ENCODE peak calls at places on chromosomes 2 and 18, in five cellular contexts. C is HepG2, V is GM12878, M is SK-N-SH, L is K562. N is an unnamed sample.

GRCh38 chr2:106269591-106270291 is 75.6 kb upstream of the UXS1 start:
- DNase-seq in C (no peak), V (no peak), M (peak; percentile 67), L (peak; percentile 29), N (no peak)

GRCh38 chr2:84879595-84880394 is 1.1 kb downstream of the TRABD2A start:
- DNase-seq in C (no peak), V (no peak), M (no peak), L (no peak), N (no peak)

GRCh38 chr2:104638795-104639194 is 215.1 kb upstream of the POU3F3 start:
- DNase-seq in C (no peak), V (no peak), M (peak; percentile 61), L (no peak), N (no peak)

GRCh38 chr2:169877406-169877805 is 50.2 kb downstream of the UBR3 start:
- DNase-seq in C (peak; percentile 31), V (no peak), M (peak; percentile 22), L (no peak), N (no peak)

GRCh38 chr2:33377048-33377447 is 99.4 kb upstream of the RASGRP3 start:
- DNase-seq in C (no peak), V (no peak), M (no peak), L (no peak), N (no peak)

GRCh38 chr2:96828874-96829273 is 12.8 kb downstream of the CNNM3 start:
- DNase-seq in C (no peak), V (no peak), M (no peak), L (no peak), N (no peak)

GRCh38 chr2:69061518-69061917 is 48.5 kb downstream of the ANTXR1 start:
- DNase-seq in C (no peak), V (no peak), M (no peak), L (no peak), N (no peak)

GRCh38 chr2:239222346-239223028 is 178.3 kb downstream of the HDAC4 start:
- DNase-seq in C (no peak), V (no peak), M (no peak), L (no peak), N (peak; percentile 58)

GRCh38 chr2:19685713-19686112 is 216.1 kb downstream of the TTC32 start:
- DNase-seq in C (no peak), V (no peak), M (no peak), L (no peak), N (no peak)

GRCh38 chr18:26474542-26474941 is 73.8 kb downstream of the KCTD1 start:
- DNase-seq in C (no peak), V (no peak), M (no peak), L (no peak), N (no peak)

GRCh38 chr2:232473467-232473890 is 14.2 kb downstream of the ECEL1 start:
- DNase-seq in C (no peak), V (no peak), M (peak; percentile 70), L (no peak), N (no peak)

GRCh38 chr18:80253871-80254492 is 6.7 kb upstream of the PARD6G start:
- DNase-seq in C (no peak), V (no peak), M (peak; percentile 54), L (peak; percentile 37), N (no peak)

GRCh38 chr18:48997985-48998831 is 47.4 kb upstream of the SMAD7 start:
- DNase-seq in C (peak; percentile 45), V (no peak), M (peak; percentile 72), L (peak; percentile 44), N (no peak)
- TF ChIP-seq REST in C (no peak), V (no peak), M (peak; percentile 48), L (no peak), N (no peak)

DNA sequence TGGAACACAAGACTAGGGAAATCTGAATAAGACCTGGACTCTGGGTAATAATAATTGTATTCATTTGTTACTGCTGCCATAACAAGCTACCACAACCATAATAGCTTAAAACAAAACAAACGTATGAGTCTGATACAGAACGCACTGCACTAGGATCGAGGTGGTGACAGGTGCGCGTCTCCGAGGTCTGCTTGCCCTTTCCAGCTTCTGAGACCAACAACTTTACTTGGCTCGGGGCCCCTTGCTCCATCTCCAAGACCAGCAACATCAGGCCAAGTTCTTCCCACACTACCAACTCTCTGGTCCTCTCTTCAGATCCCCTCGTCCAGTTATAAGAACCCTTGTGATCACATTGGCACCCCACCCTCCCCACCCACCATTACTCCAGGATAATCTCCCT is 42.8 kb downstream of the TBC1D8 start:
- DNase-seq in C (no peak), V (no peak), M (no peak), L (no peak), N (no peak)
- TF ChIP-seq GABPA in C (no peak), V (no peak), M (no peak), L (no peak), N (no peak)

DNA sequence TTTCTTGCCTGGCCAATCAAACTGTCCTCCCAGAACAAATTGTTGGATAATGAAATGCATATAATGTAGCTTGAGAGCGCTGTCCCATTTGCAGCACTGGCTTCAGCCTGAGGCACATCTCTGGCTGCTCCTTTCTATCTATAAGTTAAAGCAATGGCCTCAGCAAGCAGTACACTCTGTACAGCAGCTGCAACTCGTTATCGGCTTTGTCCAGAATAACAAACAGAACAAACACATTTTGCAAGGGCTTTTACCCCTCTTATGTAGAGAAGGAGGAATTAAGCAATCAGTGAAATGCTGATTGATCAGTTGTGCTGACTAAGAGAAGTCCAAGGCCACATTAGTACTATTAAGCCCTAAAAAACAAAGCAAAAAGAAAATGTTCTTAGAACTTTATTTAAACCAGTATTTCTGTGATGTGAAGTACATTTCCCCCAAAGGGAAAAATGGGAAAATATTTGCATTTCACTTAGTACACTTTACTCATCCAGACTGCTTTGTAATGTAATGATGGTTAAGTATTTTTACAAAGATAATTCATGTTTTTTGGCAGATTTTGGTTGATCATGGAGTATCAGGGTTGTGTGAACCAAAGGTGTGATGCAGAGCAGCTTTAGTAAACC is 15.0 kb upstream of the CPS1 start:
- DNase-seq in C (peak; percentile 95), V (no peak), M (peak; percentile 45), L (no peak), N (no peak)
- H3K4me3 ChIP-seq in C (peak overlapping the region; percentile 32), V (no peak overlapping the region), M (no peak overlapping the region), L (no peak overlapping the region), N (no peak overlapping the region)

DNA sequence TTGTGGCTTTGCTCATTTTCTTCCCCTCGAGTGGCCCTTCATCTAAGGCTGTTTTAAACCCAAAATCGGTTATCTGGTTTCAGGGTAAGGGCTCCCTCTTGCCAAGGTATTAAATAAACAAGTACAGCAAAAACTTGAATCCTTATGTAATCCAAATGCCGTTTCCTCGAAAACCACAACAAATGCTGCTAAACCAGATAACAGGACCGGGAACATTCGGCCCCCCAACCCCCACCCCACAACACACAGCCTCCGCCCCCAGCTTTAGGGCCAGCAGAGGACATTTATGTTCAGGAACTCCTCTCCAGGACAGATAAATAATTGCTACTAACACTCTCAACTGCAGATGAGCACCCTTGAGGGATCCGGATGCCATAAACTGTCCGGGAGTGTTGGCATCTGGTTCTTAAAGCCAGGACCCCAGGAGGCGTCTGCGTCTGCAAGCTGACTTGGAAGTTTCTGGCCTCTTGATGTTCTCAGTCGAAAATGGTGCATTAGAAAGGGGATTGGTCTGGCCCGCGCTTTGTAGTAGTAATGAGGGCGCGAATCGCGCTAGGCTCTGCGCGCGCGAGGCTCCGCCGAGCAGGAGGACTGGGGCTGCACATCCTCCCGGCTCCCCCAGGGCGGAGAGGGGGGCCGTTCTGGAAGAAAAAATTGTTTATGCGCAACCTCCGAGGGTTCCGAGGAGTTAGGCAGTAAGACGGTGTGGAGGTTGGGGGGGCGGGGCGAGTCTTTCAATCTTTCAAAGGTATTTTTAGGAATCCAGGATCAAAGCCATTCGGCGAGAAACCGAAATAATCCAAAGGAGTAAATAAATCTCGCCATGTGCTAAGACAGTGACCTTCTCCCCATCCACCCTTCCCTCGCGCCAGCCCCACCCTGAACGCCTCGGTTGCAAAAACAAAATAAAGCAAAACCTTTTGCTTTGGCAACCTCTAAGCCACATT is 3.9 kb upstream of the ID2 start:
- DNase-seq in C (peak; percentile 76), V (no peak), M (peak; percentile 85), L (peak; percentile 87), N (no peak)
- TF ChIP-seq REST in C (no peak), V (no peak), M (peak; percentile 5), L (no peak), N (no peak)

GRCh38 chr18:22694954-22695353 is 238.2 kb upstream of the RBBP8 start:
- DNase-seq in C (no peak), V (no peak), M (no peak), L (no peak), N (no peak)
- TF ChIP-seq GABPA in C (no peak), V (no peak), M (no peak), L (no peak), N (no peak)

GRCh38 chr2:60992985-60993392 is 24.5 kb upstream of the PEX13 start:
- DNase-seq in C (no peak), V (peak; percentile 83), M (no peak), L (no peak), N (peak; percentile 82)
- H3K4me3 ChIP-seq in C (no peak overlapping the region), V (no peak overlapping the region), M (no peak overlapping the region), L (no peak overlapping the region), N (no peak overlapping the region)